ENCODE peak calls at places on chromosomes 7 and 10, in six cellular contexts. One of them, this sample, is unnamed. For H3K4me1, the result is how much of the 10 kb centered on the place peaks cover.

GRCh38 chr7:4792537-4793126 is 17.2 kb downstream of the AP5Z1 start:
- DNase-seq in iPS DF 6.9: no peak
- DNase-seq in A549: no peak
- DNase-seq in psoas muscle: peak
- DNase-seq in cardiac muscle cell: peak
- DNase-seq in IMR-90: no peak
- DNase-seq in this sample: no peak

GRCh38 chr7:148230341-148230740 is 360.2 kb upstream of the C7orf33 start:
- DNase-seq in iPS DF 6.9: no peak
- DNase-seq in A549: no peak
- DNase-seq in psoas muscle: no peak
- DNase-seq in cardiac muscle cell: no peak
- DNase-seq in IMR-90: no peak
- DNase-seq in this sample: no peak

GRCh38 chr10:93471110-93471651 is 11.0 kb downstream of the MYOF start:
- DNase-seq in iPS DF 6.9: no peak
- DNase-seq in A549: peak
- DNase-seq in psoas muscle: no peak
- DNase-seq in cardiac muscle cell: no peak
- DNase-seq in IMR-90: peak
- DNase-seq in this sample: no peak

GRCh38 chr10:58335306-58336005 is 650 bp downstream of the UBE2D1 start:
- DNase-seq in iPS DF 6.9: no peak
- DNase-seq in A549: peak
- DNase-seq in psoas muscle: peak
- DNase-seq in cardiac muscle cell: peak
- DNase-seq in IMR-90: peak
- DNase-seq in this sample: no peak

GRCh38 chr7:18939771-18940576 is 177.5 kb downstream of the TWIST1 start:
- DNase-seq in iPS DF 6.9: no peak
- DNase-seq in A549: no peak
- DNase-seq in psoas muscle: no peak
- DNase-seq in cardiac muscle cell: peak
- DNase-seq in IMR-90: no peak
- DNase-seq in this sample: no peak

GRCh38 chr10:68561804-68562649 is 1.9 kb downstream of the TET1 start:
- DNase-seq in iPS DF 6.9: no peak
- DNase-seq in A549: no peak
- DNase-seq in psoas muscle: no peak
- DNase-seq in cardiac muscle cell: peak
- DNase-seq in IMR-90: no peak
- DNase-seq in this sample: peak

GRCh38 chr7:6164491-6164890 is 107.9 kb downstream of the CYTH3 start:
- DNase-seq in iPS DF 6.9: no peak
- DNase-seq in A549: peak
- DNase-seq in psoas muscle: no peak
- DNase-seq in cardiac muscle cell: no peak
- DNase-seq in IMR-90: no peak
- DNase-seq in this sample: no peak

GRCh38 chr7:44309271-44310091 is 15.9 kb downstream of the CAMK2B start:
- DNase-seq in iPS DF 6.9: no peak
- DNase-seq in A549: no peak
- DNase-seq in psoas muscle: peak
- DNase-seq in cardiac muscle cell: peak
- DNase-seq in IMR-90: peak
- DNase-seq in this sample: no peak

GRCh38 chr7:144787127-144787526 is 48.7 kb downstream of the TPK1 start:
- DNase-seq in iPS DF 6.9: no peak
- DNase-seq in A549: no peak
- DNase-seq in psoas muscle: no peak
- DNase-seq in cardiac muscle cell: peak
- DNase-seq in IMR-90: no peak
- DNase-seq in this sample: no peak

GRCh38 chr7:120554960-120555571 is 282.1 kb downstream of the KCND2 start:
- DNase-seq in iPS DF 6.9: peak
- DNase-seq in A549: peak
- DNase-seq in psoas muscle: no peak
- DNase-seq in cardiac muscle cell: peak
- DNase-seq in IMR-90: peak
- DNase-seq in this sample: peak

GRCh38 chr7:149385195-149385955 is 75.5 kb downstream of the ZNF777 start:
- DNase-seq in iPS DF 6.9: no peak
- DNase-seq in A549: no peak
- DNase-seq in psoas muscle: no peak
- DNase-seq in cardiac muscle cell: peak
- DNase-seq in IMR-90: no peak
- DNase-seq in this sample: no peak

DNA sequence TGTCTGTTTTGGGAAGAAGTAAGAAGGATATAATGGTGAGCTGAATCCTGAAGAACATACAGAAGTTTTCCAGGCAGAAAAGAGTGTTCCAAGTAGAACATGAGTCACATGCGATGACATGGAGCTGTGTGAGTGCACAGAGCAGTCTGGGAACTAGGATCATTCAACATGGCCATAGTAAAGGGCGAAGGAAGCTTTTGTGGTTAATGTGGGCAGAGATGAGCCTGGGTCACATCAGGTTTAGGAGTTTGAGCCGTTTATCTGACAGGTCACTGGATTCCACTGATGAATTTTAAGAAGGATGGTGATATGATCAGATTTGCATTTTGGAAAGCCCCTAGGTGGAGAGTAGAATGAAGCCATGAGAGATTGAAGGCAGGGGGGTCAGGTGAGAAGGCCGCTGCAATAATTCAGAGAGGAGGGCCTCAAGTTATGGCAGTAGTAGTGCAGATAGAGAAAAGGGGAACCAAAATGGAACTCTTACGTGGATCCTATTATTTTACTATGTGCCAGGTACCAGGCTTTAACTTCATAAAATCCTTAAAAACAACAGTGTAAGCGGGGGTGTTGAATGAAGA is 171.3 kb downstream of the RNLS start:
- DNase-seq in iPS DF 6.9: no peak
- DNase-seq in A549: no peak
- DNase-seq in psoas muscle: no peak
- DNase-seq in cardiac muscle cell: no peak
- DNase-seq in IMR-90: peak
- DNase-seq in this sample: no peak
- H3K4me1 ChIP-seq in iPS DF 6.9: under half
- H3K4me1 ChIP-seq in A549: under half
- H3K4me1 ChIP-seq in psoas muscle: under half
- H3K4me1 ChIP-seq in cardiac muscle cell: under half
- H3K4me1 ChIP-seq in IMR-90: under half
- H3K4me1 ChIP-seq in this sample: under half

GRCh38 chr10:3805227-3805790 is 20.3 kb upstream of the KLF6 start:
- DNase-seq in iPS DF 6.9: no peak
- DNase-seq in A549: no peak
- DNase-seq in psoas muscle: peak
- DNase-seq in cardiac muscle cell: no peak
- DNase-seq in IMR-90: peak
- DNase-seq in this sample: no peak
- H3K4me1 ChIP-seq in iPS DF 6.9: under half
- H3K4me1 ChIP-seq in A549: half or more
- H3K4me1 ChIP-seq in psoas muscle: half or more
- H3K4me1 ChIP-seq in cardiac muscle cell: under half
- H3K4me1 ChIP-seq in IMR-90: under half
- H3K4me1 ChIP-seq in this sample: under half

GRCh38 chr10:132517951-132518521 is 19.6 kb upstream of the INPP5A start:
- DNase-seq in iPS DF 6.9: no peak
- DNase-seq in A549: no peak
- DNase-seq in psoas muscle: peak
- DNase-seq in cardiac muscle cell: peak
- DNase-seq in IMR-90: no peak
- DNase-seq in this sample: peak
- H3K4me1 ChIP-seq in iPS DF 6.9: under half
- H3K4me1 ChIP-seq in A549: under half
- H3K4me1 ChIP-seq in psoas muscle: under half
- H3K4me1 ChIP-seq in cardiac muscle cell: half or more
- H3K4me1 ChIP-seq in IMR-90: under half
- H3K4me1 ChIP-seq in this sample: under half

GRCh38 chr7:112131016-112131415 is 75.2 kb downstream of the DOCK4 start:
- DNase-seq in iPS DF 6.9: no peak
- DNase-seq in A549: no peak
- DNase-seq in psoas muscle: no peak
- DNase-seq in cardiac muscle cell: peak
- DNase-seq in IMR-90: no peak
- DNase-seq in this sample: no peak
- H3K4me1 ChIP-seq in iPS DF 6.9: under half
- H3K4me1 ChIP-seq in A549: under half
- H3K4me1 ChIP-seq in psoas muscle: under half
- H3K4me1 ChIP-seq in cardiac muscle cell: under half
- H3K4me1 ChIP-seq in IMR-90: under half
- H3K4me1 ChIP-seq in this sample: under half

GRCh38 chr7:131600578-131600977 is 44.1 kb upstream of the PODXL start:
- DNase-seq in iPS DF 6.9: no peak
- DNase-seq in A549: no peak
- DNase-seq in psoas muscle: no peak
- DNase-seq in cardiac muscle cell: no peak
- DNase-seq in IMR-90: peak
- DNase-seq in this sample: no peak
- H3K4me1 ChIP-seq in iPS DF 6.9: under half
- H3K4me1 ChIP-seq in A549: under half
- H3K4me1 ChIP-seq in psoas muscle: under half
- H3K4me1 ChIP-seq in cardiac muscle cell: under half
- H3K4me1 ChIP-seq in IMR-90: under half
- H3K4me1 ChIP-seq in this sample: under half

DNA sequence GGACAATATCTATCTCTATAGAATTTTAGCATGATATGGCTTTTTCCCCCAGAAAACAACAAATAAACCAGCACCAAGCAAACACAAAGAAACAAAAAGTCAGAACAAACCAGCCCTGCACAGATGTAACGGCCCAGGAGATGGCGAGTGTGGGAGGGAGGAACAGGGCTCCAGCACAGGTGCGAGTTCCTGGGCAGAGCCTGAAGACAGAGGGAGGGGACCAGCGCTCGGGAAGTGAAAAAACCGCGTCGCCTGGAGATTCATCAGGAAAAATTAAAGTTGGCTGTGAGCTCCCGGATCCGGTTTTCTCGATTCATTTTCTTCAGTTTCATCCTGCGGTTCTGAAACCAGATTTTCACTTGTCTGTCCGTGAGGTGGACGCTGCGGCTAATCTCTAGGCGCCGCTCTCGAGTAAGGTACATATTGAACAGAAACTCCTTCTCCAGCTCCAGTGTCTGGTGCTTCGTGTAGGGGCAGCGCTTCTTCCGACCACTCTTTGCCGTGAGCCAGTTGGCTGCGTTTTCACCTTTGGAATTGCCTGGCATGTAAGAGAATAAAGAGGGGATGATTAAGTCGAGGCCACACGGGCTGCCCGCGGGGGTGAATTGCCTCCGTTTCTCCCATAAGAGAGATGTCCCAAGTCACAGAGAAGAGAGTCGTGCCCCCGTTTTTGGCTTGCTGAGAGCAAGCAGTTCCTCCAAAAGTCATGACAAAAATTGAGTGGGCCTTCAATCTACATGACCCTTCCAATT is 2.3 kb downstream of the HOXA10 start:
- DNase-seq in iPS DF 6.9: no peak
- DNase-seq in A549: no peak
- DNase-seq in psoas muscle: peak
- DNase-seq in cardiac muscle cell: no peak
- DNase-seq in IMR-90: no peak
- DNase-seq in this sample: peak
- H3K4me1 ChIP-seq in iPS DF 6.9: under half
- H3K4me1 ChIP-seq in A549: under half
- H3K4me1 ChIP-seq in psoas muscle: under half
- H3K4me1 ChIP-seq in cardiac muscle cell: under half
- H3K4me1 ChIP-seq in IMR-90: under half
- H3K4me1 ChIP-seq in this sample: under half

DNA sequence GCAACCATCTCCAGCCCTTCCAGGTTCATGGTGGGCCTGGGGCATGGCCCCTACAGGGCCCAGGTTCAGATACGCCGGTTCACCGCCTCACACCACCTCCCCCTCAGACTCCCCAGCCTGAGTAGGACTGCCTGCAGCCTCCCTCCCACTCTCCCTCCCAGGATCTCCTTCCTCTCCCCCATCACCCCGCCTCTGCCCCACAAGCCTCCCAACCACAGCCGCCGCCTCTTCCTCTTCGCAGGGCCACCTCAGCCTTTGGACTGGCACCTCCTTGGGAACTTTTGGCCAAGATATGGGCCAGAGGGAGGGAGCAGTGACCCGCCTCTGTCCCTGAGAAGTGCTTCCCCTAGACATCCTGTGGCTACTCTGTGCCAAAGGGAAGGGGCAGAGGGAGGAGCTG is 9.3 kb downstream of the KCNIP2 start:
- DNase-seq in iPS DF 6.9: no peak
- DNase-seq in A549: no peak
- DNase-seq in psoas muscle: no peak
- DNase-seq in cardiac muscle cell: no peak
- DNase-seq in IMR-90: no peak
- DNase-seq in this sample: no peak
- H3K4me1 ChIP-seq in iPS DF 6.9: under half
- H3K4me1 ChIP-seq in A549: under half
- H3K4me1 ChIP-seq in psoas muscle: under half
- H3K4me1 ChIP-seq in cardiac muscle cell: under half
- H3K4me1 ChIP-seq in IMR-90: under half
- H3K4me1 ChIP-seq in this sample: under half

This sample was measured in uterus.